ENCODE peak calls at places on chromosomes 2 and 18, in nine cellular contexts. One of them, this sample, is unnamed.

GRCh38 chr2:76759634-76760366 is 762.4 kb downstream of the LRRTM4 start:
- DNase-seq in NAMALWA: peak
- DNase-seq in amniotic stem cell: no peak
- DNase-seq in spleen: no peak
- DNase-seq in activated gamma-delta T cell treated with Interleukin-2 at 50 U/mL for 16 hours: no peak
- DNase-seq in fibroblast of pulmonary artery: no peak
- DNase-seq in choroid plexus epithelial cell: no peak
- DNase-seq in CMK: no peak
- DNase-seq in renal cortical epithelial cell: no peak
- DNase-seq in this sample: no peak

GRCh38 chr2:8656160-8656641 is 25.7 kb upstream of the ID2 start:
- DNase-seq in NAMALWA: no peak
- DNase-seq in amniotic stem cell: peak
- DNase-seq in spleen: no peak
- DNase-seq in activated gamma-delta T cell treated with Interleukin-2 at 50 U/mL for 16 hours: no peak
- DNase-seq in fibroblast of pulmonary artery: no peak
- DNase-seq in choroid plexus epithelial cell: peak
- DNase-seq in CMK: no peak
- DNase-seq in renal cortical epithelial cell: peak
- DNase-seq in this sample: no peak

GRCh38 chr2:217802261-217802660 is 200.5 kb downstream of the TNS1 start:
- DNase-seq in NAMALWA: no peak
- DNase-seq in amniotic stem cell: no peak
- DNase-seq in spleen: no peak
- DNase-seq in activated gamma-delta T cell treated with Interleukin-2 at 50 U/mL for 16 hours: no peak
- DNase-seq in fibroblast of pulmonary artery: no peak
- DNase-seq in choroid plexus epithelial cell: no peak
- DNase-seq in CMK: no peak
- DNase-seq in renal cortical epithelial cell: no peak
- DNase-seq in this sample: no peak

GRCh38 chr2:160358051-160358450 is 135.6 kb downstream of the RBMS1 start:
- DNase-seq in NAMALWA: no peak
- DNase-seq in amniotic stem cell: no peak
- DNase-seq in spleen: no peak
- DNase-seq in activated gamma-delta T cell treated with Interleukin-2 at 50 U/mL for 16 hours: no peak
- DNase-seq in fibroblast of pulmonary artery: no peak
- DNase-seq in choroid plexus epithelial cell: peak
- DNase-seq in CMK: no peak
- DNase-seq in renal cortical epithelial cell: no peak
- DNase-seq in this sample: no peak

GRCh38 chr18:41389936-41390667 is 564.9 kb upstream of the PIK3C3 start:
- DNase-seq in NAMALWA: no peak
- DNase-seq in amniotic stem cell: no peak
- DNase-seq in spleen: no peak
- DNase-seq in activated gamma-delta T cell treated with Interleukin-2 at 50 U/mL for 16 hours: no peak
- DNase-seq in fibroblast of pulmonary artery: no peak
- DNase-seq in choroid plexus epithelial cell: no peak
- DNase-seq in CMK: no peak
- DNase-seq in renal cortical epithelial cell: peak
- DNase-seq in this sample: no peak

GRCh38 chr2:76692896-76693295 is 829.3 kb downstream of the LRRTM4 start:
- DNase-seq in NAMALWA: no peak
- DNase-seq in amniotic stem cell: no peak
- DNase-seq in spleen: no peak
- DNase-seq in activated gamma-delta T cell treated with Interleukin-2 at 50 U/mL for 16 hours: no peak
- DNase-seq in fibroblast of pulmonary artery: no peak
- DNase-seq in choroid plexus epithelial cell: no peak
- DNase-seq in CMK: no peak
- DNase-seq in renal cortical epithelial cell: no peak
- DNase-seq in this sample: no peak

GRCh38 chr2:98448441-98449145 is 3.9 kb downstream of the INPP4A start:
- DNase-seq in NAMALWA: no peak
- DNase-seq in amniotic stem cell: no peak
- DNase-seq in spleen: no peak
- DNase-seq in activated gamma-delta T cell treated with Interleukin-2 at 50 U/mL for 16 hours: no peak
- DNase-seq in fibroblast of pulmonary artery: no peak
- DNase-seq in choroid plexus epithelial cell: no peak
- DNase-seq in CMK: no peak
- DNase-seq in renal cortical epithelial cell: no peak
- DNase-seq in this sample: no peak

GRCh38 chr18:74378179-74378682 is 62.6 kb downstream of the C18orf63 start:
- DNase-seq in NAMALWA: no peak
- DNase-seq in amniotic stem cell: no peak
- DNase-seq in spleen: no peak
- DNase-seq in activated gamma-delta T cell treated with Interleukin-2 at 50 U/mL for 16 hours: no peak
- DNase-seq in fibroblast of pulmonary artery: no peak
- DNase-seq in choroid plexus epithelial cell: no peak
- DNase-seq in CMK: no peak
- DNase-seq in renal cortical epithelial cell: no peak
- DNase-seq in this sample: no peak

GRCh38 chr2:43039376-43040080 is 186.9 kb downstream of the ZFP36L2 start:
- DNase-seq in NAMALWA: no peak
- DNase-seq in amniotic stem cell: no peak
- DNase-seq in spleen: peak
- DNase-seq in activated gamma-delta T cell treated with Interleukin-2 at 50 U/mL for 16 hours: no peak
- DNase-seq in fibroblast of pulmonary artery: no peak
- DNase-seq in choroid plexus epithelial cell: no peak
- DNase-seq in CMK: no peak
- DNase-seq in renal cortical epithelial cell: no peak
- DNase-seq in this sample: no peak

GRCh38 chr2:202032841-202033316 is 776 bp upstream of the FZD7 start:
- DNase-seq in NAMALWA: no peak
- DNase-seq in amniotic stem cell: no peak
- DNase-seq in spleen: peak
- DNase-seq in activated gamma-delta T cell treated with Interleukin-2 at 50 U/mL for 16 hours: peak
- DNase-seq in fibroblast of pulmonary artery: no peak
- DNase-seq in choroid plexus epithelial cell: peak
- DNase-seq in CMK: peak
- DNase-seq in renal cortical epithelial cell: no peak
- DNase-seq in this sample: peak

GRCh38 chr18:49544362-49544761 is 17.5 kb upstream of the LIPG start:
- DNase-seq in NAMALWA: no peak
- DNase-seq in amniotic stem cell: no peak
- DNase-seq in spleen: no peak
- DNase-seq in activated gamma-delta T cell treated with Interleukin-2 at 50 U/mL for 16 hours: no peak
- DNase-seq in fibroblast of pulmonary artery: no peak
- DNase-seq in choroid plexus epithelial cell: no peak
- DNase-seq in CMK: no peak
- DNase-seq in renal cortical epithelial cell: no peak
- DNase-seq in this sample: no peak

GRCh38 chr2:1654696-1655374 is 89.5 kb downstream of the PXDN start:
- DNase-seq in NAMALWA: no peak
- DNase-seq in amniotic stem cell: no peak
- DNase-seq in spleen: peak
- DNase-seq in activated gamma-delta T cell treated with Interleukin-2 at 50 U/mL for 16 hours: no peak
- DNase-seq in fibroblast of pulmonary artery: no peak
- DNase-seq in choroid plexus epithelial cell: no peak
- DNase-seq in CMK: no peak
- DNase-seq in renal cortical epithelial cell: no peak
- DNase-seq in this sample: no peak

GRCh38 chr18:73787316-73787715 is 360.3 kb downstream of the FBXO15 start:
- DNase-seq in NAMALWA: no peak
- DNase-seq in amniotic stem cell: no peak
- DNase-seq in spleen: no peak
- DNase-seq in activated gamma-delta T cell treated with Interleukin-2 at 50 U/mL for 16 hours: no peak
- DNase-seq in fibroblast of pulmonary artery: no peak
- DNase-seq in choroid plexus epithelial cell: no peak
- DNase-seq in CMK: no peak
- DNase-seq in renal cortical epithelial cell: no peak
- DNase-seq in this sample: no peak

GRCh38 chr2:53630001-53630606 is 137.5 kb upstream of the CHAC2 start:
- DNase-seq in NAMALWA: no peak
- DNase-seq in amniotic stem cell: no peak
- DNase-seq in spleen: no peak
- DNase-seq in activated gamma-delta T cell treated with Interleukin-2 at 50 U/mL for 16 hours: no peak
- DNase-seq in fibroblast of pulmonary artery: no peak
- DNase-seq in choroid plexus epithelial cell: peak
- DNase-seq in CMK: no peak
- DNase-seq in renal cortical epithelial cell: no peak
- DNase-seq in this sample: no peak

GRCh38 chr2:137800386-137800785 is 163.9 kb upstream of the HNMT start:
- DNase-seq in NAMALWA: no peak
- DNase-seq in amniotic stem cell: no peak
- DNase-seq in spleen: no peak
- DNase-seq in activated gamma-delta T cell treated with Interleukin-2 at 50 U/mL for 16 hours: no peak
- DNase-seq in fibroblast of pulmonary artery: no peak
- DNase-seq in choroid plexus epithelial cell: no peak
- DNase-seq in CMK: no peak
- DNase-seq in renal cortical epithelial cell: no peak
- DNase-seq in this sample: no peak

GRCh38 chr2:235850771-235851551 is 317.2 kb downstream of the GBX2 start:
- DNase-seq in NAMALWA: no peak
- DNase-seq in amniotic stem cell: no peak
- DNase-seq in spleen: peak
- DNase-seq in activated gamma-delta T cell treated with Interleukin-2 at 50 U/mL for 16 hours: no peak
- DNase-seq in fibroblast of pulmonary artery: no peak
- DNase-seq in choroid plexus epithelial cell: no peak
- DNase-seq in CMK: no peak
- DNase-seq in renal cortical epithelial cell: no peak
- DNase-seq in this sample: no peak

GRCh38 chr2:54880428-54880827 is 157.0 kb downstream of the EML6 start:
- DNase-seq in NAMALWA: no peak
- DNase-seq in amniotic stem cell: no peak
- DNase-seq in spleen: no peak
- DNase-seq in activated gamma-delta T cell treated with Interleukin-2 at 50 U/mL for 16 hours: no peak
- DNase-seq in fibroblast of pulmonary artery: no peak
- DNase-seq in choroid plexus epithelial cell: no peak
- DNase-seq in CMK: no peak
- DNase-seq in renal cortical epithelial cell: no peak
- DNase-seq in this sample: no peak

GRCh38 chr2:195956725-195957124 is 111.9 kb downstream of the DNAH7 start:
- DNase-seq in NAMALWA: no peak
- DNase-seq in amniotic stem cell: no peak
- DNase-seq in spleen: no peak
- DNase-seq in activated gamma-delta T cell treated with Interleukin-2 at 50 U/mL for 16 hours: no peak
- DNase-seq in fibroblast of pulmonary artery: no peak
- DNase-seq in choroid plexus epithelial cell: no peak
- DNase-seq in CMK: no peak
- DNase-seq in renal cortical epithelial cell: no peak
- DNase-seq in this sample: no peak

GRCh38 chr2:154623819-154624218 is 74.7 kb upstream of the KCNJ3 start:
- DNase-seq in NAMALWA: peak
- DNase-seq in amniotic stem cell: no peak
- DNase-seq in spleen: no peak
- DNase-seq in activated gamma-delta T cell treated with Interleukin-2 at 50 U/mL for 16 hours: no peak
- DNase-seq in fibroblast of pulmonary artery: peak
- DNase-seq in choroid plexus epithelial cell: peak
- DNase-seq in CMK: no peak
- DNase-seq in renal cortical epithelial cell: peak
- DNase-seq in this sample: peak

GRCh38 chr2:14420851-14421250 is 211.7 kb upstream of the LRATD1 start:
- DNase-seq in NAMALWA: no peak
- DNase-seq in amniotic stem cell: no peak
- DNase-seq in spleen: no peak
- DNase-seq in activated gamma-delta T cell treated with Interleukin-2 at 50 U/mL for 16 hours: no peak
- DNase-seq in fibroblast of pulmonary artery: no peak
- DNase-seq in choroid plexus epithelial cell: no peak
- DNase-seq in CMK: peak
- DNase-seq in renal cortical epithelial cell: peak
- DNase-seq in this sample: no peak

GRCh38 chr18:14978962-14979535 is 231.1 kb downstream of the ANKRD30B start:
- DNase-seq in NAMALWA: peak
- DNase-seq in amniotic stem cell: no peak
- DNase-seq in spleen: no peak
- DNase-seq in activated gamma-delta T cell treated with Interleukin-2 at 50 U/mL for 16 hours: no peak
- DNase-seq in fibroblast of pulmonary artery: no peak
- DNase-seq in choroid plexus epithelial cell: peak
- DNase-seq in CMK: no peak
- DNase-seq in renal cortical epithelial cell: no peak
- DNase-seq in this sample: no peak

GRCh38 chr18:44503854-44504253 is 176.8 kb upstream of the SETBP1 start:
- DNase-seq in NAMALWA: no peak
- DNase-seq in amniotic stem cell: no peak
- DNase-seq in spleen: no peak
- DNase-seq in activated gamma-delta T cell treated with Interleukin-2 at 50 U/mL for 16 hours: no peak
- DNase-seq in fibroblast of pulmonary artery: no peak
- DNase-seq in choroid plexus epithelial cell: no peak
- DNase-seq in CMK: no peak
- DNase-seq in renal cortical epithelial cell: no peak
- DNase-seq in this sample: no peak

GRCh38 chr2:148643998-148644884 is at the start of gene EPC2:
- DNase-seq in NAMALWA: peak
- DNase-seq in amniotic stem cell: peak
- DNase-seq in spleen: peak
- DNase-seq in activated gamma-delta T cell treated with Interleukin-2 at 50 U/mL for 16 hours: peak
- DNase-seq in fibroblast of pulmonary artery: peak
- DNase-seq in choroid plexus epithelial cell: peak
- DNase-seq in CMK: peak
- DNase-seq in renal cortical epithelial cell: no peak
- DNase-seq in this sample: peak

GRCh38 chr2:42289222-42289621 is 71.8 kb downstream of the COX7A2L start:
- DNase-seq in NAMALWA: no peak
- DNase-seq in amniotic stem cell: no peak
- DNase-seq in spleen: no peak
- DNase-seq in activated gamma-delta T cell treated with Interleukin-2 at 50 U/mL for 16 hours: no peak
- DNase-seq in fibroblast of pulmonary artery: no peak
- DNase-seq in choroid plexus epithelial cell: no peak
- DNase-seq in CMK: no peak
- DNase-seq in renal cortical epithelial cell: no peak
- DNase-seq in this sample: no peak

GRCh38 chr2:159903404-159904126 is 105.6 kb upstream of the CD302 start:
- DNase-seq in NAMALWA: peak
- DNase-seq in amniotic stem cell: no peak
- DNase-seq in spleen: peak
- DNase-seq in activated gamma-delta T cell treated with Interleukin-2 at 50 U/mL for 16 hours: peak
- DNase-seq in fibroblast of pulmonary artery: peak
- DNase-seq in choroid plexus epithelial cell: peak
- DNase-seq in CMK: no peak
- DNase-seq in renal cortical epithelial cell: no peak
- DNase-seq in this sample: no peak

GRCh38 chr18:66553824-66554223 is 50.1 kb downstream of the CDH19 start:
- DNase-seq in NAMALWA: no peak
- DNase-seq in amniotic stem cell: no peak
- DNase-seq in spleen: no peak
- DNase-seq in activated gamma-delta T cell treated with Interleukin-2 at 50 U/mL for 16 hours: no peak
- DNase-seq in fibroblast of pulmonary artery: peak
- DNase-seq in choroid plexus epithelial cell: peak
- DNase-seq in CMK: no peak
- DNase-seq in renal cortical epithelial cell: no peak
- DNase-seq in this sample: no peak

GRCh38 chr2:235493775-235494715 is at the start of gene AGAP1:
- DNase-seq in NAMALWA: no peak
- DNase-seq in amniotic stem cell: peak
- DNase-seq in spleen: peak
- DNase-seq in activated gamma-delta T cell treated with Interleukin-2 at 50 U/mL for 16 hours: no peak
- DNase-seq in fibroblast of pulmonary artery: peak
- DNase-seq in choroid plexus epithelial cell: peak
- DNase-seq in CMK: peak
- DNase-seq in renal cortical epithelial cell: peak
- DNase-seq in this sample: peak

GRCh38 chr2:3422161-3422767 is 42.8 kb downstream of the TRAPPC12 start:
- DNase-seq in NAMALWA: peak
- DNase-seq in amniotic stem cell: no peak
- DNase-seq in spleen: no peak
- DNase-seq in activated gamma-delta T cell treated with Interleukin-2 at 50 U/mL for 16 hours: no peak
- DNase-seq in fibroblast of pulmonary artery: no peak
- DNase-seq in choroid plexus epithelial cell: no peak
- DNase-seq in CMK: no peak
- DNase-seq in renal cortical epithelial cell: no peak
- DNase-seq in this sample: no peak

GRCh38 chr2:129902731-129903585 is 76.5 kb upstream of the RAB6C start:
- DNase-seq in NAMALWA: no peak
- DNase-seq in amniotic stem cell: no peak
- DNase-seq in spleen: no peak
- DNase-seq in activated gamma-delta T cell treated with Interleukin-2 at 50 U/mL for 16 hours: no peak
- DNase-seq in fibroblast of pulmonary artery: no peak
- DNase-seq in choroid plexus epithelial cell: no peak
- DNase-seq in CMK: no peak
- DNase-seq in renal cortical epithelial cell: no peak
- DNase-seq in this sample: peak

GRCh38 chr2:28360742-28361293 is 31.8 kb upstream of the FOSL2 start:
- DNase-seq in NAMALWA: no peak
- DNase-seq in amniotic stem cell: no peak
- DNase-seq in spleen: no peak
- DNase-seq in activated gamma-delta T cell treated with Interleukin-2 at 50 U/mL for 16 hours: no peak
- DNase-seq in fibroblast of pulmonary artery: peak
- DNase-seq in choroid plexus epithelial cell: peak
- DNase-seq in CMK: no peak
- DNase-seq in renal cortical epithelial cell: peak
- DNase-seq in this sample: no peak

GRCh38 chr2:70088508-70089219 is 1.4 kb downstream of the PCBP1 start:
- DNase-seq in NAMALWA: peak
- DNase-seq in amniotic stem cell: no peak
- DNase-seq in spleen: no peak
- DNase-seq in activated gamma-delta T cell treated with Interleukin-2 at 50 U/mL for 16 hours: no peak
- DNase-seq in fibroblast of pulmonary artery: no peak
- DNase-seq in choroid plexus epithelial cell: peak
- DNase-seq in CMK: no peak
- DNase-seq in renal cortical epithelial cell: peak
- DNase-seq in this sample: no peak